ENCODE peak calls at places on chromosomes 13 and 19, in ten cellular contexts. A is activated naive CD4-positive, alpha-beta T cell treated with anti-CD3 and anti-CD28 coated beads, Interleukin-2, amount 10 ng/mL, durations not matched to agents 7 days and 5 days; J is cardiac fibroblast; O is tibial artery; R is iris pigment epithelial cell; T is right atrium auricular region; Z is brain microvascular endothelial cell; D is H54; X is SIG-M5; S is activated T-helper 1 cell treated with anti-CD3 and anti-CD28 coated beads, Interleukin-12 subunit alpha, Interleukin-12 subunit beta, Interleukin-2, Interleukin-4 antibody, amounts not matched to agents 30 ng/mL and 10 ng/mL and 1 ng/mL, durations not matched to agents 14 hours and 24 hours and 36 hours. H is an unnamed sample.

GRCh38 chr19:12034196-12034595 is 1.3 kb downstream of the ZNF433 start:
- DNase-seq in A (no peak), J (peak), O (no peak), R (no peak), T (no peak), Z (no peak), D (no peak), X (no peak), S (no peak), H (peak)

GRCh38 chr19:10339977-10340376 is 553 bp upstream of the ICAM3 start:
- DNase-seq in A (no peak), J (no peak), O (no peak), R (no peak), T (no peak), Z (no peak), D (no peak), X (no peak), S (no peak), H (no peak)

GRCh38 chr19:38742296-38742695 is 2.0 kb downstream of the CAPN12 start:
- DNase-seq in A (no peak), J (no peak), O (no peak), R (no peak), T (no peak), Z (no peak), D (no peak), X (no peak), S (no peak), H (no peak)

GRCh38 chr19:33368074-33368864 is 5.2 kb upstream of the CEBPG start:
- DNase-seq in A (no peak), J (no peak), O (no peak), R (peak), T (no peak), Z (peak), D (peak), X (no peak), S (no peak), H (peak)

GRCh38 chr19:29380581-29380980 is 145.2 kb upstream of the VSTM2B start:
- DNase-seq in A (no peak), J (no peak), O (peak), R (no peak), T (peak), Z (no peak), D (no peak), X (no peak), S (no peak), H (no peak)

GRCh38 chr13:68850160-68850559 is 1257.5 kb upstream of the ATXN8OS start:
- DNase-seq in A (no peak), J (no peak), O (no peak), R (peak), T (no peak), Z (no peak), D (no peak), X (no peak), S (no peak), H (no peak)

GRCh38 chr19:13883665-13884064 is 6.7 kb downstream of the NANOS3 start:
- DNase-seq in A (no peak), J (no peak), O (no peak), R (no peak), T (no peak), Z (no peak), D (no peak), X (no peak), S (no peak), H (no peak)

GRCh38 chr13:61029064-61029463 is 386.6 kb downstream of the PCDH20 start:
- DNase-seq in A (no peak), J (no peak), O (no peak), R (no peak), T (no peak), Z (no peak), D (no peak), X (no peak), S (no peak), H (no peak)

GRCh38 chr13:24727731-24728601 is 36.0 kb upstream of the RNF17 start:
- DNase-seq in A (peak), J (peak), O (peak), R (peak), T (peak), Z (peak), D (peak), X (peak), S (peak), H (peak)

GRCh38 chr19:29532956-29533355 is 7.2 kb downstream of the VSTM2B start:
- DNase-seq in A (no peak), J (no peak), O (peak), R (no peak), T (no peak), Z (no peak), D (no peak), X (no peak), S (no peak), H (no peak)

GRCh38 chr19:1942934-1943555 is 2.1 kb downstream of the CSNK1G2 start:
- DNase-seq in A (no peak), J (peak), O (no peak), R (peak), T (no peak), Z (no peak), D (no peak), X (no peak), S (no peak), H (no peak)

GRCh38 chr19:53132231-53132991 is at the start of gene ZNF415:
- DNase-seq in A (peak), J (peak), O (peak), R (peak), T (peak), Z (peak), D (peak), X (no peak), S (peak), H (peak)

GRCh38 chr13:80664930-80665329 is 324.0 kb upstream of the SPRY2 start:
- DNase-seq in A (no peak), J (peak), O (no peak), R (peak), T (no peak), Z (no peak), D (no peak), X (no peak), S (no peak), H (no peak)

GRCh38 chr13:68927387-68928026 is 1180.1 kb upstream of the ATXN8OS start:
- DNase-seq in A (no peak), J (no peak), O (no peak), R (peak), T (no peak), Z (no peak), D (no peak), X (no peak), S (no peak), H (no peak)

GRCh38 chr13:97202761-97203160 is 19.4 kb upstream of the MBNL2 start:
- DNase-seq in A (no peak), J (no peak), O (no peak), R (no peak), T (no peak), Z (no peak), D (no peak), X (no peak), S (no peak), H (no peak)

GRCh38 chr19:39112338-39112890 is 13.2 kb upstream of the PAK4 start:
- DNase-seq in A (no peak), J (no peak), O (no peak), R (no peak), T (no peak), Z (no peak), D (peak), X (no peak), S (no peak), H (no peak)

GRCh38 chr13:113013303-113013702 is 44.3 kb downstream of the MCF2L start:
- DNase-seq in A (no peak), J (no peak), O (no peak), R (no peak), T (no peak), Z (no peak), D (no peak), X (no peak), S (no peak), H (no peak)

GRCh38 chr13:59665736-59666135 is 498.0 kb downstream of the DIAPH3 start:
- DNase-seq in A (no peak), J (peak), O (no peak), R (peak), T (no peak), Z (no peak), D (no peak), X (no peak), S (no peak), H (no peak)

GRCh38 chr19:56252699-56253422 is 19.7 kb upstream of the EDDM13 start:
- DNase-seq in A (peak), J (peak), O (peak), R (peak), T (peak), Z (peak), D (peak), X (no peak), S (peak), H (peak)

GRCh38 chr19:11987405-11988231 is 22.8 kb downstream of the ZNF763 start:
- DNase-seq in A (peak), J (peak), O (peak), R (peak), T (peak), Z (peak), D (peak), X (no peak), S (peak), H (peak)

GRCh38 chr13:20002766-20003165 is 44.2 kb downstream of the ZMYM2 start:
- DNase-seq in A (no peak), J (no peak), O (no peak), R (no peak), T (no peak), Z (no peak), D (no peak), X (no peak), S (no peak), H (no peak)

GRCh38 chr19:6856749-6857372 is 30.5 kb upstream of the ADGRE1 start:
- DNase-seq in A (no peak), J (no peak), O (no peak), R (no peak), T (no peak), Z (no peak), D (no peak), X (no peak), S (no peak), H (no peak)

GRCh38 chr13:83325454-83325853 is 556.8 kb downstream of the SLITRK1 start:
- DNase-seq in A (no peak), J (peak), O (no peak), R (peak), T (no peak), Z (peak), D (no peak), X (no peak), S (no peak), H (peak)

GRCh38 chr19:14516048-14516534 is 2.1 kb downstream of the DNAJB1 start:
- DNase-seq in A (peak), J (no peak), O (no peak), R (no peak), T (no peak), Z (no peak), D (no peak), X (no peak), S (no peak), H (no peak)

GRCh38 chr13:37207646-37208045 is 102.2 kb upstream of the CSNK1A1L start:
- DNase-seq in A (no peak), J (peak), O (no peak), R (no peak), T (no peak), Z (peak), D (no peak), X (no peak), S (no peak), H (no peak)

GRCh38 chr19:33268162-33268991 is 34.0 kb downstream of the CEBPA start:
- DNase-seq in A (no peak), J (no peak), O (no peak), R (no peak), T (no peak), Z (no peak), D (no peak), X (no peak), S (no peak), H (no peak)

GRCh38 chr13:114286808-114287207 is 5.4 kb downstream of the UPF3A start:
- DNase-seq in A (no peak), J (no peak), O (no peak), R (peak), T (no peak), Z (peak), D (no peak), X (no peak), S (no peak), H (peak)

GRCh38 chr13:30851697-30852096 is 54.4 kb upstream of the MEDAG start:
- DNase-seq in A (no peak), J (no peak), O (no peak), R (no peak), T (no peak), Z (no peak), D (no peak), X (no peak), S (no peak), H (no peak)

GRCh38 chr19:48194041-48194871 is 23.8 kb downstream of the ZSWIM9 start:
- DNase-seq in A (peak), J (peak), O (peak), R (no peak), T (no peak), Z (no peak), D (no peak), X (no peak), S (no peak), H (peak)

GRCh38 chr19:5705552-5705951 is 14.4 kb downstream of the LONP1 start:
- DNase-seq in A (no peak), J (no peak), O (no peak), R (no peak), T (no peak), Z (no peak), D (no peak), X (no peak), S (no peak), H (no peak)

H was measured in AG08396.